ENCODE peak calls at places on chromosomes 2 and 18, in ten cellular contexts. T is HEK293T, C is dermis blood vessel endothelial cell, A is left cardiac atrium, G is A549, F is mucosa of gallbladder, L is AG20443, O is T1000, R is T follicular helper cell, K is NCI-H2081 treated with DMSO at 0.1 percent for 48 hours. E is an unnamed sample.

GRCh38 chr2:241561811-241562210 is 3.3 kb downstream of the BOK start:
- DNase-seq in A (peak), R (no peak), O (peak), F (peak), T (no peak), G (no peak), K (no peak), L (peak), C (peak), E (no peak)

GRCh38 chr18:55579888-55580287 is 8.1 kb downstream of the TCF4 start:
- DNase-seq in F (no peak), G (no peak), K (no peak), T (no peak), A (no peak), L (no peak), O (no peak), C (no peak), R (no peak), E (no peak)

GRCh38 chr2:130150181-130151144 is 5.6 kb upstream of the CCDC74B start:
- DNase-seq in R (no peak), C (no peak), T (no peak), K (no peak), F (no peak), A (no peak), O (no peak), G (no peak), L (no peak), E (no peak)

GRCh38 chr2:33136056-33136455 is 189.3 kb downstream of the LTBP1 start:
- DNase-seq in R (no peak), G (no peak), C (peak), F (no peak), K (no peak), O (no peak), L (no peak), A (peak), T (no peak), E (no peak)

GRCh38 chr2:217933326-217933993 is 69.3 kb downstream of the TNS1 start:
- DNase-seq in K (peak), C (no peak), G (no peak), T (no peak), L (no peak), O (no peak), F (no peak), R (no peak), A (peak), E (no peak)

GRCh38 chr2:148645925-148646559 is 1.5 kb downstream of the EPC2 start:
- DNase-seq in A (no peak), R (peak), F (peak), K (peak), C (peak), G (peak), L (peak), T (peak), O (peak), E (peak)

GRCh38 chr2:127906206-127906926 is 20.6 kb upstream of the AMMECR1L start:
- DNase-seq in O (no peak), T (no peak), G (no peak), A (no peak), R (no peak), F (no peak), L (no peak), C (no peak), K (no peak), E (peak)

GRCh38 chr2:102172749-102173148 is 14.1 kb upstream of the IL1RL2 start:
- DNase-seq in G (no peak), C (no peak), K (no peak), T (no peak), O (no peak), L (no peak), A (no peak), R (no peak), F (no peak), E (no peak)

GRCh38 chr18:22765889-22766288 is 167.2 kb upstream of the RBBP8 start:
- DNase-seq in G (no peak), A (no peak), T (no peak), F (no peak), O (no peak), L (no peak), K (no peak), R (no peak), C (no peak), E (no peak)

GRCh38 chr2:127455566-127456493 is 37.6 kb downstream of the PROC start:
- DNase-seq in F (no peak), C (no peak), G (no peak), K (no peak), A (no peak), T (no peak), R (peak), L (no peak), O (no peak), E (peak)

GRCh38 chr2:134700730-134701129 is 18.1 kb downstream of the TMEM163 start:
- DNase-seq in L (no peak), R (no peak), O (no peak), G (no peak), T (no peak), A (no peak), K (no peak), C (no peak), F (no peak), E (no peak)

GRCh38 chr2:141590620-141591019 is 540.2 kb downstream of the LRP1B start:
- DNase-seq in C (no peak), O (no peak), T (no peak), L (no peak), A (no peak), R (no peak), G (no peak), F (no peak), K (no peak), E (no peak)

GRCh38 chr18:78688249-78688648 is 291.4 kb upstream of the SALL3 start:
- DNase-seq in A (no peak), R (no peak), F (no peak), K (no peak), C (no peak), G (no peak), T (no peak), L (no peak), O (no peak), E (no peak)

GRCh38 chr2:15155959-15156574 is 405.1 kb downstream of the NBAS start:
- DNase-seq in K (no peak), F (no peak), R (no peak), L (no peak), T (no peak), A (no peak), G (no peak), C (no peak), O (no peak), E (no peak)

GRCh38 chr18:7174359-7175107 is 56.4 kb upstream of the LRRC30 start:
- DNase-seq in A (no peak), F (no peak), G (no peak), C (no peak), R (no peak), T (no peak), L (peak), K (no peak), O (no peak), E (no peak)

GRCh38 chr18:58596265-58596681 is 32.6 kb downstream of the ALPK2 start:
- DNase-seq in F (no peak), G (no peak), L (no peak), C (no peak), K (no peak), O (no peak), A (no peak), T (no peak), R (no peak), E (no peak)

GRCh38 chr2:60445684-60446184 is 107.7 kb downstream of the BCL11A start:
- DNase-seq in A (no peak), T (no peak), F (no peak), O (no peak), C (no peak), K (no peak), R (no peak), L (no peak), G (no peak), E (no peak)

GRCh38 chr2:98455494-98455976 is 10.9 kb downstream of the INPP4A start:
- DNase-seq in L (peak), G (no peak), C (no peak), O (no peak), K (no peak), F (no peak), A (no peak), R (no peak), T (no peak), E (no peak)

GRCh38 chr2:106990307-106990706 is 104.3 kb upstream of the ST6GAL2 start:
- DNase-seq in F (no peak), R (no peak), C (no peak), A (no peak), O (no peak), L (peak), G (no peak), K (no peak), T (no peak), E (no peak)

GRCh38 chr18:79911009-79911870 is 40.2 kb downstream of the SLC66A2 start:
- DNase-seq in K (no peak), O (no peak), T (no peak), F (peak), C (no peak), G (no peak), A (no peak), L (no peak), R (no peak), E (no peak)

GRCh38 chr2:157404363-157404762 is 39.5 kb downstream of the CYTIP start:
- DNase-seq in G (no peak), F (no peak), R (peak), T (no peak), O (no peak), L (peak), C (no peak), A (no peak), K (no peak), E (no peak)

GRCh38 chr2:119739580-119740255 is 20.0 kb upstream of the PTPN4 start:
- DNase-seq in R (no peak), L (no peak), K (no peak), A (no peak), O (no peak), F (no peak), G (no peak), T (no peak), C (no peak), E (no peak)